ENCODE peak calls at places on chromosomes 5 and 9, in five cellular contexts. T is thyroid gland, Q is heart right ventricle, N is GM23248, U is fibroblast of lung. O is an unnamed sample. For H3K27me3, the result is how much of the 10 kb centered on the place peaks cover.

GRCh38 chr9:13445123-13445522 is 165.6 kb upstream of the MPDZ start:
- DNase-seq in T (no peak), Q (peak), N (no peak), U (peak), O (no peak)

GRCh38 chr5:62783374-62784057 is 204.9 kb downstream of the LRRC70 start:
- DNase-seq in T (no peak), Q (no peak), N (no peak), U (no peak), O (no peak)

GRCh38 chr9:23005061-23005690 is 558.6 kb downstream of the DMRTA1 start:
- DNase-seq in T (no peak), Q (no peak), N (peak), U (no peak), O (no peak)

GRCh38 chr5:23139338-23140171 is 286.4 kb upstream of the CDH12 start:
- DNase-seq in T (no peak), Q (no peak), N (peak), U (peak), O (no peak)

GRCh38 chr5:88063813-88064212 is 204.8 kb downstream of the TMEM161B start:
- DNase-seq in T (no peak), Q (no peak), N (no peak), U (no peak), O (no peak)

GRCh38 chr9:36870960-36871359 is 163.1 kb downstream of the PAX5 start:
- DNase-seq in T (no peak), Q (no peak), N (no peak), U (no peak), O (no peak)

GRCh38 chr5:662751-663435 is 30.3 kb downstream of the TPPP start:
- DNase-seq in T (no peak), Q (no peak), N (no peak), U (no peak), O (no peak)

GRCh38 chr5:141441571-141442170 is 11.4 kb downstream of the PCDHGA12 start:
- DNase-seq in T (no peak), Q (no peak), N (no peak), U (no peak), O (no peak)

GRCh38 chr9:35828716-35829083 is at the start of gene FAM221B:
- DNase-seq in T (peak), Q (no peak), N (peak), U (no peak), O (no peak)

GRCh38 chr5:79687911-79688310 is 1.7 kb upstream of the CMYA5 start:
- DNase-seq in T (no peak), Q (no peak), N (no peak), U (no peak), O (no peak)

GRCh38 chr5:10559151-10559550 is 4.7 kb upstream of the ANKRD33B start:
- DNase-seq in T (no peak), Q (no peak), N (no peak), U (no peak), O (no peak)

GRCh38 chr5:59346514-59346913 is 547.0 kb downstream of the PDE4D start:
- DNase-seq in T (no peak), Q (no peak), N (no peak), U (no peak), O (no peak)

GRCh38 chr9:33517373-33517772 is 6.7 kb upstream of the ANKRD18B start:
- DNase-seq in T (peak), Q (no peak), N (peak), U (peak), O (no peak)

GRCh38 chr5:106019271-106019670 is 1651.5 kb downstream of the EFNA5 start:
- DNase-seq in T (no peak), Q (no peak), N (no peak), U (peak), O (no peak)

GRCh38 chr5:93894471-93895354 is 153.3 kb upstream of the POU5F2 start:
- DNase-seq in T (no peak), Q (no peak), N (peak), U (peak), O (no peak)

GRCh38 chr9:113215142-113215541 is 5.9 kb downstream of the FKBP15 start:
- DNase-seq in T (no peak), Q (no peak), N (peak), U (peak), O (no peak)

GRCh38 chr5:67986761-67987160 is 228.8 kb upstream of the PIK3R1 start:
- DNase-seq in T (no peak), Q (no peak), N (no peak), U (no peak), O (no peak)

GRCh38 chr9:78821126-78821822 is 524.3 kb downstream of the PSAT1 start:
- DNase-seq in T (no peak), Q (no peak), N (peak), U (peak), O (peak)

GRCh38 chr9:16138961-16139441 is 586.2 kb downstream of the CCDC171 start:
- DNase-seq in T (no peak), Q (peak), N (peak), U (peak), O (no peak)

GRCh38 chr9:20941177-20941690 is 90.2 kb downstream of the HACD4 start:
- DNase-seq in T (peak), Q (peak), N (peak), U (peak), O (peak)

GRCh38 chr5:135086326-135086725 is 52.3 kb upstream of the PITX1 start:
- DNase-seq in T (no peak), Q (no peak), N (no peak), U (no peak), O (no peak)

GRCh38 chr5:52708463-52708862 is 79.3 kb upstream of the ITGA1 start:
- DNase-seq in T (no peak), Q (no peak), N (peak), U (no peak), O (no peak)

GRCh38 chr9:133599470-133600173 is 9.6 kb downstream of the FAM163B start:
- DNase-seq in T (no peak), Q (no peak), N (no peak), U (no peak), O (no peak)

GRCh38 chr5:112077180-112077579 is 320.2 kb upstream of the NREP start:
- DNase-seq in T (no peak), Q (no peak), N (peak), U (peak), O (peak)

GRCh38 chr5:78236046-78236445 is 58.5 kb downstream of the AP3B1 start:
- DNase-seq in T (no peak), Q (no peak), N (no peak), U (no peak), O (no peak)

GRCh38 chr9:92175441-92175840 is 60.2 kb upstream of the SPTLC1 start:
- DNase-seq in T (no peak), Q (no peak), N (no peak), U (no peak), O (no peak)

GRCh38 chr5:128237504-128237903 is 153.9 kb downstream of the SLC12A2 start:
- DNase-seq in T (no peak), Q (no peak), N (peak), U (no peak), O (no peak)

GRCh38 chr5:96928931-96929708 is 6.8 kb upstream of the LNPEP start:
- DNase-seq in T (no peak), Q (no peak), N (no peak), U (no peak), O (no peak)

GRCh38 chr9:122302541-122302940 is 37.9 kb downstream of the MRRF start:
- DNase-seq in T (no peak), Q (no peak), N (no peak), U (no peak), O (no peak)

GRCh38 chr5:148836272-148837250 is 10.2 kb downstream of the ADRB2 start:
- DNase-seq in T (no peak), Q (no peak), N (no peak), U (no peak), O (no peak)

GRCh38 chr5:148833122-148833521 is 6.7 kb downstream of the ADRB2 start:
- DNase-seq in T (no peak), Q (no peak), N (no peak), U (no peak), O (no peak)

GRCh38 chr5:148831590-148832565 is 5.5 kb downstream of the ADRB2 start:
- DNase-seq in T (no peak), Q (no peak), N (no peak), U (no peak), O (no peak)

GRCh38 chr5:148834689-148835088 is 8.3 kb downstream of the ADRB2 start:
- DNase-seq in T (no peak), Q (no peak), N (no peak), U (no peak), O (no peak)

GRCh38 chr5:148833925-148834324 is 7.5 kb downstream of the ADRB2 start:
- DNase-seq in T (no peak), Q (no peak), N (no peak), U (no peak), O (no peak)
- H3K27ac ChIP-seq in T (no peak), Q (no peak), N (no peak), U (no peak), O (no peak)

GRCh38 chr5:124642148-124642547 is 104.3 kb downstream of the ZNF608 start:
- DNase-seq in T (no peak), Q (no peak), N (no peak), U (no peak), O (no peak)

GRCh38 chr5:124641154-124641792 is 105.2 kb downstream of the ZNF608 start:
- DNase-seq in T (no peak), Q (no peak), N (no peak), U (no peak), O (no peak)

GRCh38 chr5:124644138-124644537 is 102.3 kb downstream of the ZNF608 start:
- DNase-seq in T (no peak), Q (no peak), N (peak), U (peak), O (peak)

GRCh38 chr5:124644582-124644981 is 101.9 kb downstream of the ZNF608 start:
- DNase-seq in T (no peak), Q (no peak), N (no peak), U (no peak), O (no peak)

GRCh38 chr5:124643306-124643705 is 103.1 kb downstream of the ZNF608 start:
- DNase-seq in T (no peak), Q (no peak), N (no peak), U (no peak), O (no peak)
- H3K27me3 ChIP-seq in T (under half), Q (half or more), N (under half), U (under half), O (under half)

GRCh38 chr9:99970481-99970880 is 64.0 kb downstream of the STX17 start:
- DNase-seq in T (no peak), Q (no peak), N (no peak), U (no peak), O (no peak)

GRCh38 chr9:99966720-99967119 is 60.3 kb downstream of the STX17 start:
- DNase-seq in T (no peak), Q (no peak), N (no peak), U (peak), O (no peak)

GRCh38 chr9:99973455-99973854 is 67.0 kb downstream of the STX17 start:
- DNase-seq in T (no peak), Q (no peak), N (no peak), U (no peak), O (no peak)

GRCh38 chr9:99967457-99967856 is 61.0 kb downstream of the STX17 start:
- DNase-seq in T (no peak), Q (no peak), N (no peak), U (no peak), O (no peak)

GRCh38 chr9:99971410-99971809 is 65.0 kb downstream of the STX17 start:
- DNase-seq in T (no peak), Q (no peak), N (no peak), U (no peak), O (no peak)
- H3K4me3 ChIP-seq in T (no peak), Q (no peak), N (no peak), U (no peak), O (no peak)

GRCh38 chr5:83925952-83926351 is 205.3 kb upstream of the HAPLN1 start:
- DNase-seq in T (no peak), Q (no peak), N (no peak), U (peak), O (peak)
- H3K27ac ChIP-seq in T (no peak), Q (no peak), N (peak), U (no peak), O (peak)

GRCh38 chr5:72366324-72366976 is 46.3 kb downstream of the PTCD2 start:
- DNase-seq in T (peak), Q (peak), N (peak), U (peak), O (peak)
- H3K27me3 ChIP-seq in T (under half), Q (under half), N (under half), U (under half), O (under half)

GRCh38 chr9:89500008-89500407 is 2.1 kb upstream of the SEMA4D start:
- DNase-seq in T (no peak), Q (no peak), N (no peak), U (no peak), O (no peak)

GRCh38 chr9:89498845-89499480 is 1.1 kb upstream of the SEMA4D start:
- DNase-seq in T (no peak), Q (no peak), N (no peak), U (no peak), O (no peak)

GRCh38 chr9:89505048-89505447 is 7.1 kb upstream of the SEMA4D start:
- DNase-seq in T (no peak), Q (no peak), N (no peak), U (no peak), O (no peak)

GRCh38 chr9:89501311-89501898 is 3.5 kb upstream of the SEMA4D start:
- DNase-seq in T (no peak), Q (no peak), N (no peak), U (no peak), O (no peak)

GRCh38 chr9:89502038-89502601 is 4.2 kb upstream of the SEMA4D start:
- DNase-seq in T (no peak), Q (no peak), N (no peak), U (no peak), O (no peak)
- H3K4me3 ChIP-seq in T (no peak), Q (no peak), N (no peak), U (no peak), O (no peak)

GRCh38 chr5:132388244-132389050 is 18.9 kb downstream of the SLC22A5 start:
- DNase-seq in T (peak), Q (peak), N (peak), U (peak), O (peak)
- H3K27ac ChIP-seq in T (peak), Q (peak), N (peak), U (peak), O (peak)

O was measured in SJSA1.